ENCODE peak calls at places on chromosomes 6 and 20, in five cellular contexts. A, B, Q, L and N are unnamed samples.

GRCh38 chr6:159700970-159701369 is 7.9 kb upstream of the SOD2 start:
- DNase-seq in A (peak; percentile 55), B (no peak), Q (no peak), L (no peak), N (no peak)

GRCh38 chr6:26554669-26555504 is 16.7 kb downstream of the HMGN4 start:
- DNase-seq in A (peak; percentile 68), B (peak; percentile 74), Q (no peak), L (no peak), N (no peak)

GRCh38 chr6:11224966-11225463 is 7.5 kb downstream of the NEDD9 start:
- DNase-seq in A (no peak), B (no peak), Q (no peak), L (no peak), N (no peak)

GRCh38 chr20:25000268-25000801 is 7.8 kb upstream of the APMAP start:
- DNase-seq in A (peak; percentile 44), B (peak; percentile 35), Q (peak; percentile 66), L (peak; percentile 90), N (peak; percentile 90)

GRCh38 chr6:16236648-16237199 is 1.7 kb upstream of the GMPR start:
- DNase-seq in A (peak; percentile 76), B (no peak), Q (peak; percentile 45), L (peak; percentile 47), N (no peak)

GRCh38 chr6:75171151-75171550 is 34.7 kb downstream of the COL12A1 start:
- DNase-seq in A (no peak), B (no peak), Q (no peak), L (no peak), N (no peak)

GRCh38 chr6:164579035-164579434 is 730.4 kb downstream of the C6orf118 start:
- DNase-seq in A (no peak), B (no peak), Q (no peak), L (no peak), N (no peak)

GRCh38 chr6:55794136-55794812 is 81.1 kb downstream of the BMP5 start:
- DNase-seq in A (peak; percentile 70), B (no peak), Q (no peak), L (no peak), N (no peak)

GRCh38 chr6:32176476-32177181 is 745 bp upstream of the AGPAT1 start:
- DNase-seq in A (peak; percentile 75), B (peak; percentile 51), Q (no peak), L (no peak), N (no peak)

GRCh38 chr6:150690681-150691080 is 91.0 kb downstream of the PLEKHG1 start:
- DNase-seq in A (no peak), B (no peak), Q (no peak), L (no peak), N (no peak)

GRCh38 chr6:119881416-119881815 is 531.9 kb upstream of the MAN1A1 start:
- DNase-seq in A (no peak), B (no peak), Q (no peak), L (no peak), N (no peak)

GRCh38 chr6:53358440-53359087 is 9.8 kb upstream of the ELOVL5 start:
- DNase-seq in A (no peak), B (no peak), Q (no peak), L (no peak), N (no peak)
- TF ChIP-seq POLR2A in A (no peak), B (no peak), Q (no peak), L (no peak), N (no peak)

DNA sequence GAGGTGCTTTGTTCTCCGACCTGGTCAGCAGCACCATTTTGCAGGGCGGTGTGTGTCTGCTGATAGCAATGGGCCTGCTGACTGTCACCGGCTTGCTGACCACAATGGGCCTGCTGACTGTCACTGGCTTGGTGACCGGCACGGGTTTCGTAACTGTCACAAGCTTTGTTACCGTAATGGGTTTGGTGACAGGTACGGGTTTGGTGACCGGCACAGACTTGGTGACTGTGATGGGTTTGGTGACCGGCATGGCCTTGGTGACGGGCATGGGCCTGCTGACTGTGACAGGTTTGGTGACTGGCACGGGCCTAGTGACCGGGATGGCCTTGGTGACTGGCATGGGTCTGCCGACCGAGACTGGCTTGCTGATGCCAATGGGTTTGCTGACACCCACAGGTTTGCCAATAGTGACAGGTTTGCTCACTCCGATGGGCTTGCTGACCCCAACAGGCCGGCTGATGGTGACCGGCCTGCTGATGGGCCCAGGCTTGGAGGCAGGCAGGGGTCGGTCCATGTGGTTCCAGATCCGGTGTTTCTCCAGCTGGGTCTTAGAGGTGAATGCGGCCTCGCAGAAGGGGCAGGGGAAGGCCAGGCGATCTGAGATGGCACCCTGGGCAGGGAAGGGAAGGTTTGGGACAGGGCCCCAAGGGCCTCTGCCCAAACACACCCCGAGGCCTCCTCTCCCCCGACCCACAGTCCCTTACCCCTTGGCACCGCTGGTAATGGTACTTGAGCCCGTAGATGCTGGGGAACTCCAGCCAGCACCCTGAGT is 3.4 kb downstream of the ZNF512B start:
- DNase-seq in A (no peak), B (no peak), Q (no peak), L (no peak), N (no peak)
- TF ChIP-seq POLR2A in A (no peak), B (no peak), Q (no peak), L (no peak), N (no peak)

GRCh38 chr6:41941280-41942044 is at the start of gene CCND3:
- DNase-seq in A (peak; percentile 91), B (peak; percentile 88), Q (peak; percentile 94), L (peak; percentile 71), N (peak; percentile 80)
- TF ChIP-seq POLR2A in A (no peak), B (peak; percentile 27), Q (no peak), L (no peak), N (no peak)

DNA sequence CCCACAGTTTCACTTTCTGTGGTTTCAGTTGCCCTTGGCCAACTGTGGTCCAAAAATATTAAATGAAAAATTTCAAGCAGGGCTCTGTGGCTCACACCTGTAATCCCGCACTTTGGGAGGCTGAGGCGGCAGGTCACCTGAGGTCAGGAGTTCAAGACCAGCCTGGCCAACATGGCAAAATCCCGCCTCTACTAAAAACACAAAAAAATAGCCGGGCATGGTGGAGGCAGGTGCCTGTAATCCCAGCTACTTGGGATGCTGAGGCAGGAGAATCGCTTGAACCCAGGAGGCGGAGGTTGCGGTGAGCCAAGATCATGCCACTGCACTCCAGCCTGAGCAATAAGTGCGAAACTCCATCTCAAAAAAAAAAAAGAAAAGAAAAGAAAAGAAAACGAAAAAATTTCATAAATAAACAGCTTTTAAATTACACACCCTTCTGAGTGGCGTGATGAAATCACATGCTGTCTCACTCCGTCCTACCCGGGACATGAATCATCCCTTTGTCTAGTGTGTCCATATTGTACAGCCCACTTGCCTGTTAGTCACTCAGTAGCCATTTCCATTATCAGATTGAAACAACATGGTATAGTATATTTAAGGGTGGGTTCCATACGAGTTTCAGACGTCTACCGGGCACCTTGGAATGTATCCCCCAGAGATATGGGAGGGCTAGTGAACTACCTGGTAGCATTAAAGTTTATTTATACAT is 11.7 kb downstream of the PTPRK start:
- DNase-seq in A (peak; percentile 93), B (peak; percentile 86), Q (no peak), L (no peak), N (no peak)
- TF ChIP-seq POLR2A in A (no peak), B (no peak), Q (no peak), L (no peak), N (no peak)

GRCh38 chr6:43228951-43229802 is at the start of gene DNPH1:
- DNase-seq in A (peak; percentile 48), B (peak; percentile 59), Q (peak; percentile 75), L (peak; percentile 68), N (peak; percentile 43)
- TF ChIP-seq POLR2A in A (no peak), B (peak; percentile 61), Q (no peak), L (no peak), N (no peak)

GRCh38 chr6:131656667-131657066 is 19.6 kb downstream of the ENPP3 start:
- DNase-seq in A (no peak), B (no peak), Q (no peak), L (no peak), N (no peak)

GRCh38 chr6:131654326-131654725 is 17.2 kb downstream of the ENPP3 start:
- DNase-seq in A (no peak), B (no peak), Q (no peak), L (no peak), N (no peak)

GRCh38 chr6:131657630-131658111 is 20.6 kb downstream of the ENPP3 start:
- DNase-seq in A (peak; percentile 85), B (no peak), Q (no peak), L (no peak), N (no peak)

GRCh38 chr6:131655387-131655786 is 18.3 kb downstream of the ENPP3 start:
- DNase-seq in A (no peak), B (no peak), Q (no peak), L (no peak), N (no peak)

DNA sequence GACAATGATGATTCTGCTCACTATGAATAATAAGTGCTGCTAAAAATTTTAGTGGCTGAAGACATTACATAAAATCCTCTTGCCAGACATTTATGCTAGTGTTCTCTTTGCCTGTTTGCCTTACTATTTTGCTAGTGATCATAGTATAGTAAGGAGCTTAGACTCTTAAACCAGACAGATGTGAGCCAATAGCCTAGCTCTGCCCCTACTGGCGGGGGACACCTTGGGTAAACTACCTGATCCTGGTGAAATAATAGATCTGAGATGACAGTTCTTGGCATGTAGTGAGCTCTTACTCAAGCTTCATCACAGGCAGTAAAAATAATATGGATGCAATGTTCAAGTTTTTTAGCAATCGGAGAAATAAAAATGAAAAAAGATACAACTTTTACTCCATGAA is 18.8 kb downstream of the ENPP3 start:
- DNase-seq in A (no peak), B (no peak), Q (no peak), L (no peak), N (no peak)
- TF ChIP-seq POLR2A in A (no peak), B (no peak), Q (no peak), L (no peak), N (no peak)

GRCh38 chr20:64037199-64037497 is 1.2 kb downstream of the C20orf204 start:
- DNase-seq in A (no peak), B (no peak), Q (no peak), L (no peak), N (no peak)
- TF ChIP-seq POLR2A in A (no peak), B (no peak), Q (no peak), L (no peak), N (no peak)

GRCh38 chr6:44658571-44658970 is 271.1 kb downstream of the CDC5L start:
- DNase-seq in A (no peak), B (no peak), Q (no peak), L (no peak), N (no peak)
- TF ChIP-seq POLR2A in A (no peak), B (no peak), Q (no peak), L (no peak), N (no peak)